ENCODE peak calls at places on chromosomes 5 and 9, in seven cellular contexts. One of them, this sample, is unnamed.

GRCh38 chr5:85990998-85991397 is 626.7 kb upstream of the COX7C start:
- DNase-seq in breast epithelium: no peak
- DNase-seq in AG10803: no peak
- DNase-seq in AG09309: no peak
- DNase-seq in hepatocyte: no peak
- DNase-seq in bronchial epithelial cell: no peak
- DNase-seq in mucosa of descending colon: no peak
- DNase-seq in this sample: no peak

GRCh38 chr5:14228219-14228618 is 85.1 kb downstream of the TRIO start:
- DNase-seq in hepatocyte: no peak
- DNase-seq in mucosa of descending colon: no peak
- DNase-seq in AG10803: peak
- DNase-seq in AG09309: no peak
- DNase-seq in breast epithelium: no peak
- DNase-seq in bronchial epithelial cell: no peak
- DNase-seq in this sample: peak

GRCh38 chr5:175491223-175491622 is 12.9 kb downstream of the SFXN1 start:
- DNase-seq in bronchial epithelial cell: no peak
- DNase-seq in AG10803: no peak
- DNase-seq in mucosa of descending colon: no peak
- DNase-seq in AG09309: no peak
- DNase-seq in hepatocyte: no peak
- DNase-seq in breast epithelium: no peak
- DNase-seq in this sample: no peak

GRCh38 chr5:137078171-137078665 is 420.9 kb downstream of the SPOCK1 start:
- DNase-seq in AG09309: no peak
- DNase-seq in breast epithelium: no peak
- DNase-seq in AG10803: no peak
- DNase-seq in mucosa of descending colon: no peak
- DNase-seq in hepatocyte: no peak
- DNase-seq in bronchial epithelial cell: peak
- DNase-seq in this sample: no peak

GRCh38 chr5:129804705-129805104 is 56.8 kb downstream of the MINAR2 start:
- DNase-seq in hepatocyte: no peak
- DNase-seq in AG10803: no peak
- DNase-seq in bronchial epithelial cell: no peak
- DNase-seq in mucosa of descending colon: no peak
- DNase-seq in breast epithelium: no peak
- DNase-seq in AG09309: no peak
- DNase-seq in this sample: no peak

GRCh38 chr5:109409061-109409843 is 522 bp downstream of the PJA2 start:
- DNase-seq in hepatocyte: peak
- DNase-seq in breast epithelium: peak
- DNase-seq in AG10803: peak
- DNase-seq in mucosa of descending colon: peak
- DNase-seq in bronchial epithelial cell: peak
- DNase-seq in AG09309: peak
- DNase-seq in this sample: peak

GRCh38 chr9:121976751-121977150 is 116.4 kb downstream of the TTLL11 start:
- DNase-seq in hepatocyte: peak
- DNase-seq in AG10803: peak
- DNase-seq in AG09309: no peak
- DNase-seq in mucosa of descending colon: no peak
- DNase-seq in breast epithelium: no peak
- DNase-seq in bronchial epithelial cell: peak
- DNase-seq in this sample: peak

GRCh38 chr9:3177362-3177761 is 333.5 kb upstream of the PUM3 start:
- DNase-seq in AG09309: no peak
- DNase-seq in hepatocyte: peak
- DNase-seq in bronchial epithelial cell: no peak
- DNase-seq in mucosa of descending colon: peak
- DNase-seq in breast epithelium: no peak
- DNase-seq in AG10803: peak
- DNase-seq in this sample: no peak

GRCh38 chr9:108551030-108551964 is 304.5 kb downstream of the ACTL7B start:
- DNase-seq in AG09309: peak
- DNase-seq in bronchial epithelial cell: peak
- DNase-seq in AG10803: peak
- DNase-seq in mucosa of descending colon: no peak
- DNase-seq in hepatocyte: peak
- DNase-seq in breast epithelium: no peak
- DNase-seq in this sample: peak
- H3K4me3 ChIP-seq in AG09309: peak
- H3K4me3 ChIP-seq in bronchial epithelial cell: no peak
- H3K4me3 ChIP-seq in AG10803: peak
- H3K4me3 ChIP-seq in mucosa of descending colon: no peak
- H3K4me3 ChIP-seq in hepatocyte: no peak
- H3K4me3 ChIP-seq in breast epithelium: no peak
- H3K4me3 ChIP-seq in this sample: no peak

DNA sequence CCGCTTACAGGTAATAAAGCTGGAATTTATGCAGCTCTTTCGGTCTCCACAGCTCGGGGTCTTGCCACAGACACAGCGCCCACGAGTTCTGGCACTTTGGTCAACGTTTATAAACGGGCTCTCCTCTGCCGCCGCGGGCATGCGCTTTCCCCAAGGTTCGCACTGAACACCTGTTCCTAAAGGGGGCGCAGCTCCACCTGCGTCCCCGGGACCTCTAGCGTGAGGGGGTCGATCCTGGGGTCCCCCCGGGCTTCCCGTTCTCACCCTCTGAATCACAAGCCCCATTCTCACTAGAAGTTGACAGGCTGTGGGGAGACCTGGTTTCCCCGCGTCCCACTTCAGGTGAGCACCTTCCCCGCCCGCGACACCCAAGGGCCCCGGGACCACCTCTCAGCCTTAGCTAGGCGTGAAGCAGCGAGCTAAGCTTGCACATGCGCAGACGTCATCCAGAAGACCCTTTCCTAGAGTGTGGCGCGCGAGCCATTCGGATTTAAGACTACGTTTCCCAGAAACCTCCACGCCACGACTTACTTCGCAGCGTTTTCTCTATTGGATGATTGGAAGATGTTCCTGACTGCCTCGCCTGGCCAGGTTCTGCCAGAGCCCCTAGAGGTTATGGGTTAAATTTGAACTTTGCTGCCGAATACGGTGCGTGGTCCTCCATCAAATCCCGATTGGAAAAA is 21.3 kb upstream of the ZNF782 start:
- DNase-seq in breast epithelium: no peak
- DNase-seq in AG09309: no peak
- DNase-seq in AG10803: peak
- DNase-seq in bronchial epithelial cell: peak
- DNase-seq in mucosa of descending colon: peak
- DNase-seq in hepatocyte: peak
- DNase-seq in this sample: peak
- TF ChIP-seq CTCF in breast epithelium: no peak
- TF ChIP-seq CTCF in AG09309: no peak
- TF ChIP-seq CTCF in AG10803: peak
- TF ChIP-seq CTCF in bronchial epithelial cell: peak
- TF ChIP-seq CTCF in mucosa of descending colon: no peak
- TF ChIP-seq CTCF in hepatocyte: peak
- TF ChIP-seq CTCF in this sample: peak

GRCh38 chr9:93061260-93061751 is 2.8 kb downstream of the SUSD3 start:
- DNase-seq in breast epithelium: no peak
- DNase-seq in hepatocyte: no peak
- DNase-seq in mucosa of descending colon: no peak
- DNase-seq in AG10803: no peak
- DNase-seq in AG09309: no peak
- DNase-seq in bronchial epithelial cell: no peak
- DNase-seq in this sample: no peak
- H3K4me3 ChIP-seq in breast epithelium: no peak
- H3K4me3 ChIP-seq in hepatocyte: no peak
- H3K4me3 ChIP-seq in mucosa of descending colon: no peak
- H3K4me3 ChIP-seq in AG10803: no peak
- H3K4me3 ChIP-seq in AG09309: no peak
- H3K4me3 ChIP-seq in bronchial epithelial cell: no peak
- H3K4me3 ChIP-seq in this sample: no peak

DNA sequence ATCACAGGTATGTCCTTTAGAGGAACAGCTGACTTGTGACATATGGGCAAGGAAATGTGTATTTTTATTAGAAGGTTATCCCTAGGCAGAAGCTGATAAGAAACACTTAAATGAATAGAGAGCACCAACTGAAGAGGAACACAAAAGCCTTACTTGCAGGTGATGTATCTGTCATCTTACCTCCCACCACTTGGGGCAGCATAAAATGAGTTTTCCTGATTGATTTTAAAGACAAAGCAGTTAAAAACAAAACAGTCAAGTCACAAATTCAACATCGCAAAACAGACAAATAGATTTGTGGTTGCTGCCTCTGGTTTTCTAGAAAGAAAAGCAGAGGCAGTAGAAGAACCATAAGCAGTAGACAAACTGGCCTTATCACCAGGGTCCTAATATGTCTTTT is 302.4 kb upstream of the ZNF462 start:
- DNase-seq in mucosa of descending colon: peak
- DNase-seq in bronchial epithelial cell: no peak
- DNase-seq in AG10803: no peak
- DNase-seq in breast epithelium: no peak
- DNase-seq in AG09309: no peak
- DNase-seq in hepatocyte: no peak
- DNase-seq in this sample: no peak
- TF ChIP-seq CTCF in mucosa of descending colon: no peak
- TF ChIP-seq CTCF in bronchial epithelial cell: peak
- TF ChIP-seq CTCF in AG10803: peak
- TF ChIP-seq CTCF in breast epithelium: no peak
- TF ChIP-seq CTCF in AG09309: no peak
- TF ChIP-seq CTCF in hepatocyte: peak
- TF ChIP-seq CTCF in this sample: no peak

DNA sequence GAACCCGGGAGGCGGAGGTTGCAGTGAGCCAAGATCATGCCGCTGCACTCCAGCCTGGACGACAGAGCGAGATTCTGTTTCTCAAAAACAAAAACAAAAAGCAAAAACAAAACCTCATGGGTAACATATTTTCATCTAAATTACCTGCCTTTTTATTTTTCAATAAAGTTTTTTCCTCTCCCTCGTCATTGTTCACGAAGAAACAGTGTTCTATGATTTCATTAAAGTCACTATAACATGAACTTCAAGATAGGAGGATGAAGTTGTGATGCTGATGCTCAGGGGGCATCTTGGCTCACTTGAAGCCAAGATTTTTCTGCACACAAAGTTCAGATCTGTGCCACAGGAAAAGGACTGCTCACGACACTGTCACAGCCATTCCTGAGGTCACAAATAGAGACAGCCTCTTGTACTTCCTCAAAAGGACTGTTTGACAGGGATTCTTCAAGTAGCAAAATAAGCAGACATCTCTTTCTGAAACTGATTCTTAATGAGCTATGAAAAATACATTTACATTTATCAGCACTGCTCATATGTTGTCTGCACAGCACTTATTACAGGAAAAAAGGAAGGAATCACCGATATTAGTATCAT is 16.1 kb downstream of the NIPSNAP3B start:
- DNase-seq in hepatocyte: no peak
- DNase-seq in AG10803: no peak
- DNase-seq in breast epithelium: no peak
- DNase-seq in AG09309: no peak
- DNase-seq in bronchial epithelial cell: no peak
- DNase-seq in mucosa of descending colon: no peak
- DNase-seq in this sample: no peak
- H3K4me3 ChIP-seq in hepatocyte: no peak
- H3K4me3 ChIP-seq in AG10803: no peak
- H3K4me3 ChIP-seq in breast epithelium: no peak
- H3K4me3 ChIP-seq in AG09309: no peak
- H3K4me3 ChIP-seq in bronchial epithelial cell: no peak
- H3K4me3 ChIP-seq in mucosa of descending colon: no peak
- H3K4me3 ChIP-seq in this sample: no peak

GRCh38 chr5:151063590-151063989 is 17.2 kb downstream of the TNIP1 start:
- DNase-seq in AG09309: no peak
- DNase-seq in mucosa of descending colon: no peak
- DNase-seq in breast epithelium: no peak
- DNase-seq in bronchial epithelial cell: no peak
- DNase-seq in hepatocyte: no peak
- DNase-seq in AG10803: no peak
- DNase-seq in this sample: peak
- TF ChIP-seq CTCF in AG09309: no peak
- TF ChIP-seq CTCF in mucosa of descending colon: no peak
- TF ChIP-seq CTCF in breast epithelium: no peak
- TF ChIP-seq CTCF in bronchial epithelial cell: no peak
- TF ChIP-seq CTCF in hepatocyte: no peak
- TF ChIP-seq CTCF in AG10803: no peak
- TF ChIP-seq CTCF in this sample: no peak

GRCh38 chr9:130447193-130447816 is 2.5 kb downstream of the ASS1 start:
- DNase-seq in breast epithelium: peak
- DNase-seq in AG09309: no peak
- DNase-seq in AG10803: no peak
- DNase-seq in mucosa of descending colon: no peak
- DNase-seq in hepatocyte: no peak
- DNase-seq in bronchial epithelial cell: no peak
- DNase-seq in this sample: no peak
- H3K4me3 ChIP-seq in breast epithelium: peak
- H3K4me3 ChIP-seq in AG09309: no peak
- H3K4me3 ChIP-seq in AG10803: peak
- H3K4me3 ChIP-seq in mucosa of descending colon: no peak
- H3K4me3 ChIP-seq in hepatocyte: no peak
- H3K4me3 ChIP-seq in bronchial epithelial cell: no peak
- H3K4me3 ChIP-seq in this sample: no peak

This sample was measured in choroid plexus epithelial cell.